ENCODE peak calls at places on chromosome 16, in five cellular contexts. B is stromal cell of bone marrow; C is activated T-helper 9 cell treated with anti-CD3 and anti-CD28 coated beads, Interleukin-2, amount 50 U/mL, for 16 hours; Q is psoas muscle; P is left colon. M is an unnamed sample.

GRCh38 chr16:23847938-23848337 is 12.2 kb downstream of the PRKCB start:
- DNase-seq in Q (no peak), C (peak), B (no peak), P (no peak), M (peak)

GRCh38 chr16:49497466-49497865 is 123.9 kb downstream of the C16orf78 start:
- DNase-seq in B (no peak), Q (peak), C (no peak), P (no peak), M (no peak)

GRCh38 chr16:1152123-1152638 is 725 bp upstream of the CACNA1H start:
- DNase-seq in P (no peak), B (no peak), Q (no peak), C (peak), M (no peak)

GRCh38 chr16:85169333-85170065 is 57.2 kb upstream of the CIBAR2 start:
- DNase-seq in B (no peak), Q (peak), P (no peak), C (no peak), M (no peak)

GRCh38 chr16:61654962-61655361 is 381.3 kb downstream of the CDH8 start:
- DNase-seq in C (no peak), Q (no peak), B (no peak), P (no peak), M (no peak)

GRCh38 chr16:86519649-86520316 is 9.5 kb downstream of the FOXF1 start:
- DNase-seq in C (peak), B (no peak), P (peak), Q (peak), M (peak)

GRCh38 chr16:25040543-25040942 is 25.4 kb upstream of the ARHGAP17 start:
- DNase-seq in Q (no peak), B (no peak), P (no peak), C (no peak), M (no peak)

GRCh38 chr16:13631213-13631767 is 288.7 kb upstream of the ERCC4 start:
- DNase-seq in B (no peak), P (no peak), Q (no peak), C (no peak), M (no peak)

GRCh38 chr16:67000384-67001158 is 12.2 kb downstream of the CES4A start:
- DNase-seq in Q (peak), C (peak), B (no peak), P (peak), M (peak)

GRCh38 chr16:89920723-89921122 is 2.1 kb downstream of the MC1R start:
- DNase-seq in Q (no peak), P (no peak), C (no peak), B (no peak), M (no peak)

GRCh38 chr16:425082-425718 is at the start of gene RAB11FIP3:
- DNase-seq in C (peak), Q (peak), B (peak), P (peak), M (peak)

GRCh38 chr16:30054959-30055553 is 10.5 kb upstream of the ALDOA start:
- DNase-seq in Q (no peak), C (peak), B (no peak), P (peak), M (peak)

GRCh38 chr16:28311913-28312312 is 19.6 kb downstream of the SBK1 start:
- DNase-seq in P (no peak), Q (peak), B (no peak), C (peak), M (no peak)

GRCh38 chr16:20669691-20670090 is 27.8 kb downstream of the ACSM1 start:
- DNase-seq in P (no peak), B (no peak), Q (no peak), C (no peak), M (no peak)

GRCh38 chr16:75227361-75228142 is 8.8 kb downstream of the CTRB1 start:
- DNase-seq in B (no peak), P (no peak), C (no peak), Q (peak), M (no peak)

GRCh38 chr16:85235988-85236831 is 123.9 kb upstream of the CIBAR2 start:
- DNase-seq in B (no peak), C (no peak), P (peak), Q (no peak), M (no peak)

GRCh38 chr16:79182618-79183017 is 417.9 kb downstream of the MAF start:
- DNase-seq in P (no peak), B (peak), Q (no peak), C (no peak), M (no peak)

GRCh38 chr16:86122681-86123342 is 223.8 kb downstream of the IRF8 start:
- DNase-seq in C (no peak), Q (no peak), B (no peak), P (peak), M (no peak)

GRCh38 chr16:52386694-52387093 is 160.2 kb downstream of the TOX3 start:
- DNase-seq in Q (no peak), P (no peak), B (no peak), C (no peak), M (no peak)

GRCh38 chr16:11067697-11068141 is 123.4 kb downstream of the CLEC16A start:
- DNase-seq in Q (no peak), P (no peak), C (no peak), B (no peak), M (no peak)

GRCh38 chr16:86029131-86029741 is 130.3 kb downstream of the IRF8 start:
- DNase-seq in B (no peak), Q (peak), C (no peak), P (peak), M (no peak)

M was measured in stimulated activated effector memory CD8-positive, alpha-beta T cell treated with anti-CD3 and anti-CD28 coated beads, Interleukin-12 subunit alpha, Interleukin-12 subunit beta, amount 100 ng/mL, for 72 hours.